ENCODE peak calls at places on chromosomes 1 and 21, in six cellular contexts. X is testis, L is GM12865, F is OCI-LY7, W is coronary artery, I is GM20000. U is an unnamed sample.

GRCh38 chr1:179883739-179884138 is 1.7 kb downstream of the TOR1AIP1 start:
- DNase-seq in X (no peak), F (peak), W (no peak), L (peak), I (peak), U (peak)

GRCh38 chr21:36565616-36566015 is 85.7 kb upstream of the CLDN14 start:
- DNase-seq in L (no peak), F (no peak), X (no peak), I (no peak), W (no peak), U (no peak)

GRCh38 chr1:22044690-22045420 is 7.7 kb upstream of the CDC42 start:
- DNase-seq in W (no peak), L (peak), X (no peak), I (no peak), F (no peak), U (no peak)

GRCh38 chr1:84402060-84402459 is 3.8 kb downstream of the DNASE2B start:
- DNase-seq in F (no peak), W (no peak), L (no peak), I (no peak), X (no peak), U (no peak)

GRCh38 chr1:58735591-58735990 is 35.7 kb upstream of the MYSM1 start:
- DNase-seq in X (no peak), F (no peak), I (no peak), L (no peak), W (no peak), U (no peak)

GRCh38 chr1:204711947-204712701 is 26.6 kb upstream of the LRRN2 start:
- DNase-seq in X (peak), F (peak), L (no peak), I (no peak), W (no peak), U (no peak)

GRCh38 chr1:28111157-28111556 is 22.7 kb upstream of the EYA3 start:
- DNase-seq in I (peak), X (no peak), L (peak), W (no peak), F (no peak), U (peak)

GRCh38 chr21:32599146-32599925 is 12.8 kb downstream of the CFAP298 start:
- DNase-seq in W (no peak), F (peak), I (no peak), L (no peak), X (no peak), U (no peak)

GRCh38 chr1:67097305-67097704 is 37.5 kb downstream of the C1orf141 start:
- DNase-seq in I (no peak), L (no peak), F (no peak), X (no peak), W (no peak), U (no peak)

GRCh38 chr1:168531605-168532345 is 12.0 kb downstream of the XCL2 start:
- DNase-seq in I (no peak), X (no peak), L (no peak), F (no peak), W (no peak), U (no peak)

GRCh38 chr1:180513531-180513930 is 11.2 kb upstream of the ACBD6 start:
- DNase-seq in X (no peak), W (no peak), L (no peak), I (no peak), F (no peak), U (no peak)

GRCh38 chr1:6819641-6820040 is 34.4 kb downstream of the CAMTA1 start:
- DNase-seq in X (no peak), W (no peak), L (no peak), F (no peak), I (no peak), U (no peak)

DNA sequence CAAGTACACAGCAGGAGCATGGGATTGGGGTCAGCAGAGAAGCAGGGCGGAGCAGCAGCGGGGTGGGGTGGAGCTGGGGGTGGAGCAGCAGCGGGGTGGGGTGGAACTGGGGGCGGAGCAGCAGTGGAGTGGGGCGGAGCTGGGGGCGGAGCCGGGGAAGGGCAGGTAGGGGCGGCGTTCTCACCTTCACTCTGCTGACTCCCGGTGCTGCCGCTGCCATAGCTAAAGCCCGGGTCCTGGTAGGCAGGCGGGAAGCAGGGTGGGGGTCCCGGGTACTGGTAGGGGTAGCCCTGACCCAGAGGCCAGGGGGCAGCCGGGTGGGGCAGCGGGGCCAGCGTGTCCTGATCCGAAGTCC is 6.7 kb downstream of the TAS1R3 start:
- DNase-seq in F (peak), W (no peak), L (peak), X (no peak), I (peak), U (peak)
- TF ChIP-seq CTCF in F (no peak), W (no peak), L (no peak), X (no peak), I (no peak), U (no peak)

GRCh38 chr1:156504821-156505678 is 4.5 kb upstream of the MEF2D start:
- DNase-seq in F (peak), X (peak), I (peak), L (peak), W (peak), U (peak)
- TF ChIP-seq CTCF in F (no peak), X (no peak), I (no peak), L (no peak), W (no peak), U (no peak)

DNA sequence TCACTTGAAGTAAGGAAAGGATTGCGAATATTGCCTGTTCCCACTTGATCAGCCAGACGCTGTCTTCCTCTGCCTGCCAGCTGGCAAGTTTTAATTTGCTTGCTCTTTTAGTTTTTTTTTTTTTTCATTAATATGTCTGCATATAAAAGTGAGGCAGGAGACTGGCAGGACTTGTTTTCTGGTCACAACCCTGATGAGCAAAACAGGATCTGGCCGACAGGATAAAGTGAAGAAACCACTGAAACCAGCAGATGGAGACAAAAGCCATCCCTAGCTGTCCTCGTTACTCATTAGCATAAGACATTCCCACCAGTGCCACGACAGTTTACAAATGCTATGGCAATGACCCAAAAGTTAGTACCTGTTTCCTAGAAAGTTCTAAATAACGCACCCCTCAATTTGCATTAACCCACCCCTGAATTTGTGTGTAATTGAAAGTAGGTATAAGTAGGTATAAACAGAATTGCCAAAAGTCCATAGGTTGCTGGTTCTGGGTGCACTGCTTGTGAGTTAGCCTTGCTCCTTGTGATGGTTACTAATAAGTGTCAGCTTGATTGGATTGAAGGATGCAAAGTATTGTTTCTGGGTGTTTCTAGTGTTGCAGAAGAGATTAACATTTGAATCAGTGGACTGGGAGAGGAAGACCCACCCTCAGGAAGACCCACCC is 60.8 kb downstream of the ZNF684 start:
- DNase-seq in L (peak), W (no peak), F (peak), I (no peak), X (peak), U (peak)
- TF ChIP-seq CTCF in L (peak), W (no peak), F (peak), I (no peak), X (no peak), U (peak)

GRCh38 chr1:88557044-88557443 is 127.0 kb upstream of the PKN2 start:
- DNase-seq in X (no peak), I (no peak), L (no peak), F (no peak), W (no peak), U (no peak)

GRCh38 chr1:88549536-88549935 is 134.5 kb upstream of the PKN2 start:
- DNase-seq in X (no peak), I (no peak), F (no peak), W (no peak), L (no peak), U (no peak)

GRCh38 chr1:88552226-88552625 is 131.8 kb upstream of the PKN2 start:
- DNase-seq in W (no peak), F (no peak), I (no peak), X (no peak), L (no peak), U (no peak)
- TF ChIP-seq CTCF in W (no peak), F (peak), I (no peak), X (no peak), L (no peak), U (no peak)

DNA sequence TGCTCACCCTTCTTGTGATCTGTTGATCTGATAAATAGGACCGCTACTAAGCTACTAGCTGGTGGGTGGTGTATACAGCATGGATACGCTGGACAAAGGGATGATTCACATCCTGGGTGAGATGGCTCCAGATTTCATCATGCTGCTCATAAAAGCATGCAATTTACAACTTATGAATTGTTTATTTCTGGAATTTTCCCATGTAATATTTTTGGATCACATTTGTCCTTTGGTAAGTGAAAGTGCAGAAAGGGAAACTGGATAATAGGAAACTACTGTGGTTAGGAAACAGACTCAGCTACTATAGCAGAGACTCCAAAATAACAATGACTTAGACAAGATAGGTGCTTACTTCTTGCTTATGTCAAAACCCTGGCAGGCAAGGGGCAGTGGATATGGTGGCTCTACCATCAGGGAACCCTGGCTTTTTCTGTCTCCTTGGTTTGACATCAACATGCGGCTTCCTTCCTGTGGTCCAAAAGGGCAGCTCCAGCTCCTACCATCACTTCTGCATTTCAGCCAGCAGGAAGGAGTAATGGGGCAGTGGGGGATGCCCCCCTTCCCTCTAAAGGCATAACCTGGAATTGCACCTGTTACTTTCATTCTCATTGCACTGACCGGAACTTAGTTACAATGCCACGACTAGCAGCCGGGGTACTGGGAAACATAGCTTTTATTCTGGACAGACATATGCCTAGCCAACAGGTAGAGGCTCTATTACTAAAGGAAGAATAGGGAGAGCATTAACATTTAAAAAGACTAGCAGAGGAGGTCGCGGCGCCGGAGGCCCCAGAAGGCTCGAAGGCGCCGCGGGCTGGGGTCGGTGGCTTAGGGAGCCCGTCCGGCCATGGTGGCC is 13.8 kb upstream of the AK2 start:
- DNase-seq in L (no peak), F (no peak), W (no peak), I (no peak), X (no peak), U (peak)
- TF ChIP-seq CTCF in L (no peak), F (peak), W (no peak), I (no peak), X (no peak), U (no peak)

GRCh38 chr1:155008015-155008941 is 5.7 kb downstream of the ZBTB7B start:
- DNase-seq in F (no peak), W (no peak), L (no peak), I (no peak), X (no peak), U (no peak)
- TF ChIP-seq CTCF in F (no peak), W (no peak), L (no peak), I (no peak), X (no peak), U (no peak)

U was measured in activated CD8-positive, alpha-beta T cell treated with anti-CD3 and anti-CD28 coated beads for 36 hours.